ENCODE peak calls at places on chromosomes 6 and 20, in six cellular contexts. P, D, Z, Y, T and J are unnamed samples.

GRCh38 chr20:52943185-52943841 is 28.8 kb upstream of the TSHZ2 start:
- DNase-seq in P (no peak), D (no peak), Z (no peak), Y (no peak), T (no peak), J (no peak)

GRCh38 chr6:123016431-123017110 is 20.5 kb downstream of the CLVS2 start:
- DNase-seq in P (no peak), D (no peak), Z (no peak), Y (peak), T (no peak), J (no peak)

GRCh38 chr20:7637184-7637583 is 303.1 kb downstream of the HAO1 start:
- DNase-seq in P (no peak), D (no peak), Z (no peak), Y (no peak), T (no peak), J (no peak)

GRCh38 chr6:111418971-111419693 is 63.9 kb downstream of the REV3L start:
- DNase-seq in P (no peak), D (no peak), Z (no peak), Y (peak), T (no peak), J (peak)

GRCh38 chr6:52661551-52661950 is 9.4 kb upstream of the TMEM14A start:
- DNase-seq in P (no peak), D (no peak), Z (no peak), Y (no peak), T (no peak), J (no peak)

GRCh38 chr6:70849348-70850069 is 107.4 kb downstream of the B3GAT2 start:
- DNase-seq in P (no peak), D (no peak), Z (no peak), Y (no peak), T (no peak), J (no peak)

GRCh38 chr20:2688041-2688591 is 4.5 kb upstream of the EBF4 start:
- DNase-seq in P (peak), D (peak), Z (peak), Y (peak), T (peak), J (peak)

GRCh38 chr20:50277460-50278376 is 87.1 kb downstream of the CEBPB start:
- DNase-seq in P (no peak), D (no peak), Z (no peak), Y (no peak), T (no peak), J (no peak)

GRCh38 chr6:157982297-157982579 is 575 bp downstream of the SYNJ2 start:
- DNase-seq in P (peak), D (no peak), Z (no peak), Y (no peak), T (no peak), J (no peak)

GRCh38 chr6:13395272-13396237 is 67.2 kb upstream of the TBC1D7 start:
- DNase-seq in P (peak), D (no peak), Z (peak), Y (peak), T (peak), J (peak)

GRCh38 chr6:84094050-84094435 is 60.5 kb downstream of the MRAP2 start:
- DNase-seq in P (no peak), D (no peak), Z (no peak), Y (no peak), T (no peak), J (no peak)

GRCh38 chr6:7050911-7051779 is 56.6 kb upstream of the RREB1 start:
- DNase-seq in P (peak), D (no peak), Z (no peak), Y (no peak), T (peak), J (peak)

GRCh38 chr6:127107916-127108315 is 10.6 kb upstream of the RSPO3 start:
- DNase-seq in P (no peak), D (no peak), Z (no peak), Y (no peak), T (no peak), J (no peak)

GRCh38 chr20:32961956-32962517 is 42.2 kb downstream of the SUN5 start:
- DNase-seq in P (no peak), D (no peak), Z (no peak), Y (no peak), T (no peak), J (no peak)

GRCh38 chr20:50304883-50305635 is 114.4 kb downstream of the CEBPB start:
- DNase-seq in P (peak), D (no peak), Z (no peak), Y (no peak), T (peak), J (no peak)

GRCh38 chr6:128569737-128570438 is 49.5 kb upstream of the PTPRK start:
- DNase-seq in P (peak), D (no peak), Z (no peak), Y (no peak), T (no peak), J (peak)

GRCh38 chr20:21109144-21109543 is 3.0 kb upstream of the LINC00237 start:
- DNase-seq in P (no peak), D (no peak), Z (no peak), Y (no peak), T (no peak), J (no peak)

GRCh38 chr6:45377041-45377554 is 636 bp downstream of the SUPT3H start:
- DNase-seq in P (no peak), D (peak), Z (no peak), Y (peak), T (no peak), J (no peak)